ENCODE peak calls at places on chromosomes 3 and 15, in nine cellular contexts. R is NCI-H2081, S is stromal cell of bone marrow, L is HFF-Myc, O is fibroblast of pulmonary artery, M is neural progenitor cell, J is HTR-8/SVneo, Z is AML-193, K is activated B cell treated with CpG ODN at 0.5 μM for 24 hours. C is an unnamed sample.

GRCh38 chr15:80893777-80894176 is 95.8 kb downstream of the MESD start:
- DNase-seq in J (no peak), Z (no peak), S (peak), K (no peak), M (no peak), O (no peak), R (no peak), L (no peak), C (no peak)

GRCh38 chr3:195083659-195084058 is 187.3 kb downstream of the XXYLT1 start:
- DNase-seq in K (no peak), J (no peak), L (no peak), M (no peak), R (no peak), Z (no peak), O (no peak), S (no peak), C (peak)

GRCh38 chr3:71646971-71647370 is 63.4 kb upstream of the FOXP1 start:
- DNase-seq in Z (no peak), L (no peak), O (no peak), S (no peak), R (no peak), M (no peak), J (no peak), K (no peak), C (no peak)

GRCh38 chr3:170869240-170869592 is 779 bp downstream of the RPL22L1 start:
- DNase-seq in S (no peak), Z (no peak), L (no peak), O (no peak), K (no peak), R (no peak), M (no peak), J (no peak), C (no peak)

GRCh38 chr15:74793135-74794028 is 11.5 kb downstream of the CSK start:
- DNase-seq in M (no peak), S (no peak), K (no peak), Z (no peak), L (no peak), O (peak), J (no peak), R (no peak), C (no peak)

GRCh38 chr3:66066963-66067617 is 28.4 kb upstream of the MAGI1 start:
- DNase-seq in K (no peak), J (no peak), L (no peak), M (peak), O (no peak), R (no peak), Z (no peak), S (no peak), C (no peak)

GRCh38 chr3:24521306-24522154 is 26.9 kb upstream of the THRB start:
- DNase-seq in R (peak), L (no peak), M (peak), Z (no peak), S (no peak), J (no peak), O (no peak), K (peak), C (peak)

GRCh38 chr3:37980477-37981347 is 9.9 kb upstream of the VILL start:
- DNase-seq in S (no peak), K (no peak), O (no peak), Z (no peak), M (no peak), R (no peak), J (no peak), L (no peak), C (no peak)

GRCh38 chr3:120399372-120399771 is 50.2 kb upstream of the LRRC58 start:
- DNase-seq in R (no peak), S (no peak), M (no peak), K (no peak), O (no peak), Z (no peak), L (no peak), J (no peak), C (no peak)

GRCh38 chr15:31214864-31215489 is 111.7 kb upstream of the KLF13 start:
- DNase-seq in M (no peak), L (no peak), J (no peak), R (no peak), Z (peak), S (no peak), O (peak), K (no peak), C (peak)

C was measured in posterior vena cava.